ENCODE peak calls at places on chromosome 11, in eight cellular contexts. V is Caco-2, R is nephron progenitor cell, L is keratinocyte, I is natural killer cell, Z is CD14-positive monocyte, K is neural crest cell, B is progenitor cell of endocrine pancreas. O is an unnamed sample.

GRCh38 chr11:96105197-96105895 is 181.4 kb upstream of the MTMR2 start:
- DNase-seq in V (no peak), R (no peak), L (no peak), B (no peak), Z (no peak), I (no peak), K (no peak), O (no peak)

GRCh38 chr11:22807855-22808558 is 21.6 kb downstream of the SVIP start:
- DNase-seq in Z (no peak), B (no peak), K (no peak), I (no peak), V (no peak), R (no peak), L (no peak), O (no peak)

GRCh38 chr11:118437046-118437735 is 899 bp downstream of the KMT2A start:
- DNase-seq in K (peak; percentile 28), R (peak; percentile 54), Z (peak; percentile 43), I (peak; percentile 32), L (no peak), B (peak; percentile 21), V (peak; percentile 58), O (no peak)

GRCh38 chr11:119295178-119295577 is 21.8 kb downstream of the MCAM start:
- DNase-seq in R (no peak), Z (no peak), K (no peak), L (no peak), I (no peak), B (no peak), V (no peak), O (no peak)

GRCh38 chr11:103536335-103536722 is 427.1 kb downstream of the DYNC2H1 start:
- DNase-seq in V (no peak), K (no peak), I (no peak), Z (no peak), L (no peak), B (no peak), R (no peak), O (no peak)

GRCh38 chr11:118956847-118957469 is 860 bp downstream of the UPK2 start:
- DNase-seq in R (no peak), K (no peak), V (no peak), L (no peak), Z (no peak), I (no peak), B (no peak), O (no peak)

GRCh38 chr11:71129624-71130023 is 122.8 kb downstream of the SHANK2 start:
- DNase-seq in B (no peak), L (no peak), V (no peak), I (no peak), K (no peak), R (no peak), Z (no peak), O (no peak)

GRCh38 chr11:76670475-76671235 is at the start of gene LRRC32:
- DNase-seq in L (no peak), V (peak; percentile 38), R (peak; percentile 73), Z (peak; percentile 84), I (peak; percentile 43), B (no peak), K (no peak), O (peak; percentile 91)

GRCh38 chr11:112113539-112114457 is 27.1 kb downstream of the SDHD start:
- DNase-seq in R (peak; percentile 14), L (peak; percentile 55), B (no peak), I (no peak), V (peak; percentile 66), K (no peak), Z (no peak), O (no peak)

GRCh38 chr11:79139900-79140299 is 300.9 kb downstream of the TENM4 start:
- DNase-seq in R (no peak), L (no peak), V (no peak), I (no peak), B (no peak), Z (no peak), K (no peak), O (no peak)

GRCh38 chr11:59801981-59802638 is 8.5 kb downstream of the MRPL16 start:
- DNase-seq in I (no peak), R (no peak), B (no peak), Z (no peak), K (no peak), L (no peak), V (no peak), O (no peak)

GRCh38 chr11:130478204-130478701 is 29.8 kb downstream of the ADAMTS15 start:
- DNase-seq in V (no peak), R (peak; percentile 50), K (no peak), B (no peak), I (no peak), Z (no peak), L (no peak), O (no peak)

GRCh38 chr11:118929496-118930151 is 3.9 kb upstream of the BCL9L start:
- DNase-seq in B (peak; percentile 73), I (peak; percentile 64), L (no peak), K (peak; percentile 78), Z (peak; percentile 81), R (peak; percentile 84), V (peak; percentile 97), O (no peak)

GRCh38 chr11:35250631-35251030 is 111.7 kb downstream of the CD44 start:
- DNase-seq in L (no peak), B (no peak), R (no peak), I (no peak), K (no peak), V (no peak), Z (peak; percentile 45), O (no peak)

GRCh38 chr11:117178210-117179034 is at the start of gene SIDT2:
- DNase-seq in V (peak; percentile 97), L (peak; percentile 49), Z (peak; percentile 85), I (peak; percentile 84), B (peak; percentile 82), R (peak; percentile 90), K (peak; percentile 88), O (peak; percentile 97)
- TF ChIP-seq CTCF in V (no peak), L (no peak), Z (no peak), I (peak; percentile 13), B (no peak), R (no peak), K (no peak), O (no peak)

GRCh38 chr11:66592457-66593302 is at the start of the genes CCDC87 and CCS:
- DNase-seq in K (peak; percentile 95), L (no peak), I (peak; percentile 98), R (peak; percentile 99), B (peak; percentile 91), V (peak; percentile 100), Z (peak; percentile 98), O (peak; percentile 99)
- TF ChIP-seq CTCF in K (peak; percentile 74), L (peak; percentile 60), I (peak; percentile 72), R (peak; percentile 45), B (peak; percentile 63), V (peak; percentile 93), Z (peak; percentile 84), O (peak; percentile 88)

GRCh38 chr11:134724779-134725140 is 312.7 kb upstream of the B3GAT1 start:
- DNase-seq in K (no peak), I (no peak), B (no peak), L (no peak), Z (no peak), R (no peak), V (no peak), O (no peak)

GRCh38 chr11:134725939-134726639 is 314.0 kb upstream of the B3GAT1 start:
- DNase-seq in B (peak; percentile 41), R (peak; percentile 33), K (no peak), V (peak; percentile 66), L (no peak), Z (no peak), I (no peak), O (no peak)

GRCh38 chr11:134725211-134725610 is 313.2 kb upstream of the B3GAT1 start:
- DNase-seq in K (no peak), V (no peak), B (no peak), R (no peak), Z (no peak), L (no peak), I (no peak), O (no peak)

GRCh38 chr11:134727204-134727603 is 315.2 kb upstream of the B3GAT1 start:
- DNase-seq in I (no peak), Z (no peak), R (no peak), V (no peak), L (no peak), B (no peak), K (no peak), O (no peak)

DNA sequence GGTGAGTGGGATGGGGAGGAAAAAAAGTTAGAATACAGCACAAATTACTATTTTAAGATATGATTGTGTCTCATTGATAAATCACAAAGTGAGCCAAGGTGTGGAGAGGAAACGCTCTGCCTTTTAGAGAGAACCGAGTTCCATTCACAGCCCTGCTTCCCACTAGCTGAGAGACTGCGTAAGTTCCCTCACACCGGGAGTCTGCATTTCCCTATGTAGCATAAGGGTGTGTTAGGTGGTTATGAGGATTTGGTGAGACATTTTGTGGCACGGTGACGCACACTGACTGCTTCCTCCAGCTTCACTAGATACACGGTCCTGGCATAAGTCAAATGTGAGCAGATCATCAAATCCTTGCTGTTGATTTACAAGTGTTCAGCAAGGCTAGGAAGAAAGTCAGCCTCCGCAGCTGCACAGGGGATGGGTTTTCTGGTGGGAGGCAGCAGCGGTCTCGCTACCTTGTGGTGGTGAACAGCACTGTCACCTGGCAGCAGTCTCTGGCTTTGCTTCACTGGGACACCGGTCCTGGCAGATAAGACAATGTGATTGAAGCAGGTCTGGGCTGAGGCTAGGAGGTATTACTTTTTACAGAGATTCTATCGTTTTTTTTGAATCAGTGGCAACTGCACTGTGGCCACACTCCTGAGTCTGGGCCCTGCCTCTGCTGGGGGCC is 312.2 kb upstream of the B3GAT1 start:
- DNase-seq in B (no peak), V (no peak), I (no peak), Z (no peak), L (no peak), R (no peak), K (no peak), O (no peak)
- TF ChIP-seq CTCF in B (no peak), V (no peak), I (no peak), Z (no peak), L (no peak), R (no peak), K (no peak), O (no peak)

DNA sequence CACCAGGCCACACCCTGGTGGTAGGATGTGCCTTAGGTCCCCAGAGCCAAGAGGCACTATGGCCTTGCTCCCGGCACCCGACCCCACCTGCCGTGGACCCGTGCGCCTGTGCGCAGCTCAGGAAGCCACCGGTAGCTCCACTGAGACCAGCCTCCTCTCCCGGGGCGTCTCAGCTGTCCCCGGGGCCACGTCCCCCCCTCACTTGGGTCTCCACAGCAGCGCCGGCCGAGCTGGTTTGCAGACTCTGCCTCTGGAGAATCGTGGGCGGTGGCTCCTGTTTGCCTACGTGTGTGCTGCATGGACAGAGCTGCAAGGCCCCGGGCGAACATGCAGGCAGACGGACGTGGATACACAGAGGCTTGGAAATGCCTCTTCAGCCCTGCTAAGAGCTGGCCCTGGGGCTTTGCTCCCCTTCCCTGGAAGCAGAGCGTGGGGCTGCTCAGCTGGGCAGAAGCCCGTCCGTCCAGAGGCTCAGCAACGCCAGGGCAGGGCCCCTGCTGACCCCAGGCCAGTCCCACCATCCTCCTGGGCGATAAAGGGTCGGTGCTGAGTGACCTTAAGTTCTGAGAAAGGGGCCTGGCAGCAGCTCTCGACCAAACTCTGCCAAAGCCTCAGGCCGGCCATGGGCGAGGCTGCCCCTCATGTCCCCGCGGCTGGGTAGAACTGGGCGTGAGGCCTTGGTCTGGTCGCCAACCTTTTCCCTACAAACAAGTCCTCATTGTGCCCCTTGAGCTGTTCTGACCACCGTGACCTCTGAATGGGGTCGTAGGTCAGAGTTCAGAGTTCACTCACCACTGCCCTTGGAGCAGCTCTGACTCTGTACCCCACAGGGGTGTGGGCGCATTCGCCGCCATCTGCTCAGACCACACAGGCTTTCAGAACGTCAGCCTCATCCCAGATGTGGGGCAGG is 15.2 kb upstream of the MUC5B start:
- DNase-seq in R (no peak), B (peak; percentile 8), K (no peak), L (no peak), V (no peak), I (no peak), Z (peak; percentile 31), O (peak; percentile 92)
- TF ChIP-seq CTCF in R (no peak), B (no peak), K (no peak), L (no peak), V (no peak), I (no peak), Z (no peak), O (no peak)

GRCh38 chr11:57323503-57324153 is 1.1 kb downstream of the TNKS1BP1 start:
- DNase-seq in B (no peak), K (no peak), V (no peak), L (no peak), I (no peak), R (no peak), Z (no peak), O (no peak)
- TF ChIP-seq CTCF in B (no peak), K (peak; percentile 12), V (no peak), L (no peak), I (no peak), R (no peak), Z (no peak), O (peak; percentile 48)